ENCODE peak calls at places on chromosomes 11 and 22, in four cellular contexts. One of them, this sample, is unnamed. For H3K27me3, the result is how much of the 10 kb centered on the place peaks cover.

GRCh38 chr11:82225930-82226329 is 507.7 kb downstream of the FAM181B start:
- DNase-seq in esophagus squamous epithelium: no peak
- DNase-seq in fibroblast of lung: no peak
- DNase-seq in AG04450: no peak
- DNase-seq in this sample: no peak

GRCh38 chr11:64267207-64267945 is 16.0 kb downstream of the PLCB3 start:
- DNase-seq in fibroblast of lung: no peak
- DNase-seq in esophagus squamous epithelium: no peak
- DNase-seq in AG04450: no peak
- DNase-seq in this sample: no peak

GRCh38 chr11:119509969-119510401 is 87.0 kb upstream of the THY1 start:
- DNase-seq in fibroblast of lung: peak
- DNase-seq in AG04450: peak
- DNase-seq in esophagus squamous epithelium: no peak
- DNase-seq in this sample: peak

GRCh38 chr11:65390099-65390941 is 3.9 kb downstream of the FRMD8 start:
- DNase-seq in fibroblast of lung: peak
- DNase-seq in AG04450: no peak
- DNase-seq in esophagus squamous epithelium: no peak
- DNase-seq in this sample: no peak

GRCh38 chr11:110130642-110131238 is 37.5 kb downstream of the ZC3H12C start:
- DNase-seq in esophagus squamous epithelium: no peak
- DNase-seq in fibroblast of lung: peak
- DNase-seq in AG04450: no peak
- DNase-seq in this sample: no peak

GRCh38 chr11:115207916-115208315 is 296.3 kb downstream of the CADM1 start:
- DNase-seq in fibroblast of lung: no peak
- DNase-seq in esophagus squamous epithelium: no peak
- DNase-seq in AG04450: no peak
- DNase-seq in this sample: no peak

GRCh38 chr11:83361831-83362230 is 75.7 kb upstream of the CCDC90B start:
- DNase-seq in esophagus squamous epithelium: no peak
- DNase-seq in AG04450: no peak
- DNase-seq in fibroblast of lung: no peak
- DNase-seq in this sample: no peak

GRCh38 chr11:114099392-114100178 is 40.1 kb downstream of the ZBTB16 start:
- DNase-seq in esophagus squamous epithelium: no peak
- DNase-seq in fibroblast of lung: no peak
- DNase-seq in AG04450: no peak
- DNase-seq in this sample: no peak

GRCh38 chr11:132072880-132073213 is 702.4 kb downstream of the NTM start:
- DNase-seq in AG04450: no peak
- DNase-seq in fibroblast of lung: peak
- DNase-seq in esophagus squamous epithelium: no peak
- DNase-seq in this sample: no peak

GRCh38 chr22:30573594-30574094 is 821 bp downstream of the GAL3ST1 start:
- DNase-seq in esophagus squamous epithelium: no peak
- DNase-seq in fibroblast of lung: no peak
- DNase-seq in AG04450: no peak
- DNase-seq in this sample: no peak

GRCh38 chr11:73185680-73186293 is 32.3 kb upstream of the P2RY2 start:
- DNase-seq in esophagus squamous epithelium: no peak
- DNase-seq in fibroblast of lung: peak
- DNase-seq in AG04450: peak
- DNase-seq in this sample: no peak

GRCh38 chr11:36030707-36031365 is 87.0 kb downstream of the LDLRAD3 start:
- DNase-seq in fibroblast of lung: peak
- DNase-seq in AG04450: peak
- DNase-seq in esophagus squamous epithelium: no peak
- DNase-seq in this sample: no peak

GRCh38 chr22:24945430-24945829 is 1.1 kb downstream of the LHFPL7 start:
- DNase-seq in fibroblast of lung: no peak
- DNase-seq in AG04450: no peak
- DNase-seq in esophagus squamous epithelium: no peak
- DNase-seq in this sample: no peak

GRCh38 chr11:58574851-58575250 is 805 bp downstream of the LPXN start:
- DNase-seq in esophagus squamous epithelium: no peak
- DNase-seq in AG04450: no peak
- DNase-seq in fibroblast of lung: peak
- DNase-seq in this sample: no peak
- H3K27ac ChIP-seq in esophagus squamous epithelium: peak
- H3K27ac ChIP-seq in AG04450: no peak
- H3K27ac ChIP-seq in fibroblast of lung: peak
- H3K27ac ChIP-seq in this sample: peak

DNA sequence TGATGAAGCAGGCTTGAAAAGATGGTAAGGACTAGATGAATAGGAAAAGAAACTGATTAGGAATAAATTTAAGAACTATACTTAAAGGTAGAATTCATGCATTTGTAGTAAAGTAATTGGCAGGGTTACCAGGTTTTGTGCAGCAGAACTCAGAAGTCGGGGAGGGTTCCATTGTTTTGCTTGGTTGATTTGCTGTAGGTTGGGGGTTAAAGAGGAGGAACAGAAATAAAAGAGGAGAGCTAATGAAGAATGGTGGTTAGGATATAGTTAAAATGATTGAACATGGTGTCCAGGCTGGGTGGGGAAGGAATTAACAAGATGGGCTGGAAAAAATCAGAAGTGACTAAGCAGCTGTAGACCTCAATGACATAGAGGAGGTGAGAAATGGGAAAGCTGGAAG is 5.5 kb upstream of the SPON1 start:
- DNase-seq in esophagus squamous epithelium: no peak
- DNase-seq in AG04450: no peak
- DNase-seq in fibroblast of lung: no peak
- DNase-seq in this sample: no peak
- H3K27me3 ChIP-seq in esophagus squamous epithelium: under half
- H3K27me3 ChIP-seq in AG04450: under half
- H3K27me3 ChIP-seq in fibroblast of lung: under half
- H3K27me3 ChIP-seq in this sample: half or more

DNA sequence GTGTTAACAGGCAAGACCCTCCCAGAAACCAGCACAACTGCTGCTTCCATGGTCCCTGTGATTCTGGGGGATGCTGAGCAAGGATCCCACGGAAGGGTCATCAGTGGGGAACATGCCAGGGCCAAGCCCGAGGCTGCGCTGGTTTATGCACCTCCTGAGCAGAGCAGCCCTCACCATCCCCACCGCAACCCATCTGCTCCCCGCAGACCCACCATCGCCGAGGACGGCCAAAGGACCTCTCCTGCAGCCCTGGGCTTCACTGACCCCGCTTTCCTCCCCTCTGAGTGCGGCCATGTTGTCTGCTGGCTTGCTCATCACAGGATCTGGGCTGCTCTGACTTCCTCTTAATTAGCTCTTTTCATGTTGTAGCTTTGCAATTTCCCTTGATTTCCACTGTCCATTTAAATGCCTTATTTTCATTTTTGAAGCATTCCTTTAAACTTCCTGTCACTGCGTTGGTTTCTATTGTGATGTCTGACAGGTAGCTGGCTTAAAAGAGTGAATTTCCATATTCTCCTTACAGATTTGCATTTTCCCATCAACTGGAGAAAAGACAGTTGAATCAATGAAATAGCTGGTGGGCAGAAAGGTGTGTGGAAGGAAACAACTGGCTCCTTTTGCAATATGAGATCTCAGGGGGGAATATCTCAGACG is 14.9 kb downstream of the TP53AIP1 start:
- DNase-seq in AG04450: no peak
- DNase-seq in esophagus squamous epithelium: no peak
- DNase-seq in fibroblast of lung: no peak
- DNase-seq in this sample: no peak
- H3K27ac ChIP-seq in AG04450: no peak
- H3K27ac ChIP-seq in esophagus squamous epithelium: no peak
- H3K27ac ChIP-seq in fibroblast of lung: no peak
- H3K27ac ChIP-seq in this sample: no peak

GRCh38 chr11:44799036-44799435 is 72.3 kb downstream of the TSPAN18 start:
- DNase-seq in esophagus squamous epithelium: no peak
- DNase-seq in fibroblast of lung: no peak
- DNase-seq in AG04450: no peak
- DNase-seq in this sample: no peak
- H3K27me3 ChIP-seq in esophagus squamous epithelium: under half
- H3K27me3 ChIP-seq in fibroblast of lung: under half
- H3K27me3 ChIP-seq in AG04450: half or more
- H3K27me3 ChIP-seq in this sample: under half

GRCh38 chr22:28560005-28560742 is 119.5 kb downstream of the TTC28 start:
- DNase-seq in AG04450: peak
- DNase-seq in esophagus squamous epithelium: no peak
- DNase-seq in fibroblast of lung: peak
- DNase-seq in this sample: no peak

GRCh38 chr22:28562324-28562723 is 117.3 kb downstream of the TTC28 start:
- DNase-seq in esophagus squamous epithelium: no peak
- DNase-seq in fibroblast of lung: no peak
- DNase-seq in AG04450: no peak
- DNase-seq in this sample: no peak

DNA sequence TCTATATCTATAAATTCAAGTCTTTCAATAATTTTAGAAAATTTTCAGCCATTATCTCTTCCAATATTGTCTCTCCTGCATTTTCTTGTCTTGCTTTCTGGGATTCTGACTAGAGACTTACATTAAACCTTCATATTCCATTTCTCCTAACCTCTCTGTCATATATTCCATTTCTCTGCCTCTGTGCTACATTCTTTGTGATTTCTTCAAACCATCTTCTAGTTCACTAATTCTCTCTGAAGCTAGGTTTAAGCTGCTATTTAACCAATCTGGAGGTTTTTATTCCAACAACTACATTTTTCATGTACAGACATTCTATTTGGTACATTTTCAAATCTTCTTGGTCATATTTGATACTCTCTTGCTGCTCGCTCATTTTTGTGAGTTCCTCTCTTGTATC is 122.5 kb downstream of the TTC28 start:
- DNase-seq in AG04450: no peak
- DNase-seq in esophagus squamous epithelium: no peak
- DNase-seq in fibroblast of lung: no peak
- DNase-seq in this sample: no peak
- H3K27ac ChIP-seq in AG04450: no peak
- H3K27ac ChIP-seq in esophagus squamous epithelium: no peak
- H3K27ac ChIP-seq in fibroblast of lung: no peak
- H3K27ac ChIP-seq in this sample: no peak

DNA sequence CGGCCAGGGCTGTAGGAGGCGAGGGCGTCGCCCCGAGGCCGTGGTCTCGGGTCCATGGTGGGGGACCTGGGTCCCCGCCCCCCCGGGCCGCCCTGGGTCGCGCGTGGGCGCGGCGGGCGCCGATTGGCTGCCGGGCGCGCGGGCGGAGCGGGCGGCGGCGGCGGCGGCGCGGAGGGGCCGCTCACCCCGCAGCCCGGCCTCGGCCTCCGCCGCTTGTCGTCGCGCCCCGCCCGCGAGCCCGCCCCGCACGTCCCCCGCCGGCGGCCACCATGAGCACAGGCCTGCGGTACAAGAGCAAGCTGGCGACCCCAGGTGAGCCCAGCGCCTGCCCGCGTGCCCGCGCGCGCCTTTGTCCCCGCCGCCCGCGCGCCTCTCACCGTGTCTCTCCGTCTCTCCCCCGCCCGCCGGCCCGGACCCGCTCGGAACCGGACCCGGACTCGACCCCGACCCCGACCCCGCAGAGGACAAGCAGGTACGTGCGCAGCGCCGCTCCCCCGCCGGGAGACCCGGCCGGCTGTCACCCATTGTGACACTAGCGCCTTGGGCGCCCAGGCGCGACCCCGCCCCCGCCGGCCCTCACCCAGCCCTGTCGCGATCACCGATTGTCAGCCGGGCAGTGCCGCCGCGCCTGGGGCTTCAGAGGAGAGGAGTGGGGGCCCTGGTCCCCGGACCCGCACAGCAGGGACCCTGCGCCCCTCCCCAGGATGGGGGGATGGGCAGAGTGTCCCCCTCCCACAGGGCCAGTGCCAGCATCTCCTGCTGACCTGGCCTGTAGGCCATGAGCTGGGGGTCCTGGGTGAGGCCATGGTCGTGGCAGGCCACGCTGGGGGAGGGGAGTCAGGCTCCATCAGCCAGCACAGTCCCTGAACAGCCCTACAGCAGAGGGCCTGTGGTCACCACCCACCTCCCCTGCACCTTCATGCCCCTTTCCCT is at the start of gene SEPTIN5:
- DNase-seq in fibroblast of lung: no peak
- DNase-seq in esophagus squamous epithelium: no peak
- DNase-seq in AG04450: no peak
- DNase-seq in this sample: no peak
- H3K27me3 ChIP-seq in fibroblast of lung: under half
- H3K27me3 ChIP-seq in esophagus squamous epithelium: under half
- H3K27me3 ChIP-seq in AG04450: under half
- H3K27me3 ChIP-seq in this sample: half or more

DNA sequence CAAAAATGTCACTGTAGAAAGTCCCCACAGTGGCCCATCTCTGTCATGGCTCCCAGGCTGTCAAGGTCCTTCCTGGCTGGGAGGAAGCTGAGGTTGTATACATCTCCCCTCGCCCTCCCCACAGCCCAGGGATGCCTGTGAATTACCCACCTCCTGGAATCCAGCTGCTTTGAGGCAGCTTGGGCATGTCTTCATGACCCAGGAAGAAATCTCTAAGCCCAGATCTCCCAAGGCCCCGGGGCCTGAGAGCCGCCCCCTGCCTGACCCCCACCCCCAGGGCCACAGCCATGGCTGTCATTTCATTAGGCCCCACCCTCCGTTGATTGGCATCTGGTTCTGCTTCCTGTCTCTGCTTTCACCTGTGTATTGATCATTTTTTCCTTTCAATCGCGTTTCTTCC is 207.5 kb downstream of the TBC1D22A start:
- DNase-seq in fibroblast of lung: no peak
- DNase-seq in AG04450: no peak
- DNase-seq in esophagus squamous epithelium: no peak
- DNase-seq in this sample: no peak
- H3K27ac ChIP-seq in fibroblast of lung: no peak
- H3K27ac ChIP-seq in AG04450: no peak
- H3K27ac ChIP-seq in esophagus squamous epithelium: no peak
- H3K27ac ChIP-seq in this sample: no peak

This sample was measured in left ventricle myocardium inferior.